ENCODE peak calls at places on chromosomes 1 and 21, in five cellular contexts. Z is lower lobe of right lung, A is SJCRH30, I is right atrium auricular region, Y is suprapubic skin. S is an unnamed sample.
A peak's percentile ranks its signal among the peaks of the same experiment; 100 is the strongest.

GRCh38 chr1:27135920-27136551 is 18.9 kb downstream of the SLC9A1 start:
- DNase-seq in Z (no peak), A (no peak), I (no peak), Y (no peak), S (no peak)

GRCh38 chr1:217453816-217454215 is 177.1 kb downstream of the GPATCH2 start:
- DNase-seq in Z (no peak), A (no peak), I (no peak), Y (no peak), S (no peak)

GRCh38 chr1:61174060-61174788 is 91.9 kb downstream of the NFIA start:
- DNase-seq in Z (no peak), A (no peak), I (no peak), Y (no peak), S (no peak)

GRCh38 chr1:228956864-228957263 is 221.6 kb downstream of the RHOU start:
- DNase-seq in Z (no peak), A (no peak), I (no peak), Y (no peak), S (no peak)

GRCh38 chr21:42939581-42940413 is 14.4 kb upstream of the ERVH48-1 start:
- DNase-seq in Z (no peak), A (peak; percentile 86), I (peak; percentile 93), Y (peak; percentile 91), S (peak; percentile 73)

GRCh38 chr1:115327270-115327669 is 10.8 kb downstream of the NGF start:
- DNase-seq in Z (no peak), A (no peak), I (no peak), Y (no peak), S (no peak)

GRCh38 chr21:45277101-45278045 is 10.3 kb downstream of the POFUT2 start:
- DNase-seq in Z (peak; percentile 41), A (no peak), I (no peak), Y (peak; percentile 46), S (peak; percentile 55)

GRCh38 chr1:193754732-193755427 is 568.5 kb upstream of the B3GALT2 start:
- DNase-seq in Z (no peak), A (no peak), I (no peak), Y (no peak), S (no peak)

GRCh38 chr1:32289256-32289655 is 2.6 kb upstream of the HDAC1 start:
- DNase-seq in Z (no peak), A (no peak), I (no peak), Y (no peak), S (no peak)

GRCh38 chr1:71770121-71770520 is 512.2 kb downstream of the NEGR1 start:
- DNase-seq in Z (no peak), A (no peak), I (no peak), Y (no peak), S (no peak)

GRCh38 chr1:93844262-93845045 is 34.6 kb downstream of the DNTTIP2 start:
- DNase-seq in Z (no peak), A (peak; percentile 87), I (no peak), Y (no peak), S (no peak)

GRCh38 chr1:205547932-205548827 is 43.7 kb downstream of the CDK18 start:
- DNase-seq in Z (no peak), A (no peak), I (peak; percentile 52), Y (no peak), S (no peak)

GRCh38 chr1:117363591-117364048 is 3.6 kb upstream of the MAN1A2 start:
- DNase-seq in Z (no peak), A (no peak), I (no peak), Y (no peak), S (no peak)

GRCh38 chr21:46431884-46432488 is 26.7 kb upstream of the DIP2A start:
- DNase-seq in Z (peak; percentile 70), A (no peak), I (no peak), Y (no peak), S (no peak)

GRCh38 chr21:34701726-34702125 is 32.9 kb downstream of the CLIC6 start:
- DNase-seq in Z (no peak), A (no peak), I (no peak), Y (no peak), S (no peak)

GRCh38 chr1:208206092-208206698 is 38.0 kb downstream of the PLXNA2 start:
- DNase-seq in Z (no peak), A (no peak), I (no peak), Y (no peak), S (no peak)

GRCh38 chr21:45304945-45305344 is 17.2 kb upstream of the POFUT2 start:
- DNase-seq in Z (peak; percentile 42), A (no peak), I (no peak), Y (peak; percentile 30), S (peak; percentile 36)

GRCh38 chr1:62782197-62782886 is 1.6 kb upstream of the ATG4C start:
- DNase-seq in Z (no peak), A (no peak), I (no peak), Y (no peak), S (no peak)

GRCh38 chr1:33055210-33055991 is 18.7 kb upstream of the AK2 start:
- DNase-seq in Z (peak; percentile 80), A (peak; percentile 96), I (peak; percentile 87), Y (no peak), S (peak; percentile 64)

GRCh38 chr21:33231526-33231925 is 1.8 kb downstream of the IFNAR2 start:
- DNase-seq in Z (no peak), A (no peak), I (no peak), Y (no peak), S (no peak)

GRCh38 chr1:154191990-154192450 is at the start of gene TPM3:
- DNase-seq in Z (no peak), A (peak; percentile 69), I (no peak), Y (no peak), S (no peak)

GRCh38 chr1:23530750-23531651 is at the start of gene E2F2:
- DNase-seq in Z (peak; percentile 90), A (peak; percentile 94), I (peak; percentile 86), Y (peak; percentile 89), S (peak; percentile 85)

GRCh38 chr1:70790232-70790923 is 257.2 kb downstream of the PTGER3 start:
- DNase-seq in Z (no peak), A (no peak), I (no peak), Y (no peak), S (no peak)

GRCh38 chr1:27392778-27393635 is 585 bp downstream of the GPR3 start:
- DNase-seq in Z (no peak), A (no peak), I (no peak), Y (no peak), S (no peak)

GRCh38 chr1:84997667-84998600 is 1.0 kb upstream of the MCOLN2 start:
- DNase-seq in Z (no peak), A (no peak), I (no peak), Y (no peak), S (no peak)

GRCh38 chr1:3598051-3598471 is 13.2 kb downstream of the MEGF6 start:
- DNase-seq in Z (peak; percentile 69), A (no peak), I (no peak), Y (no peak), S (no peak)

GRCh38 chr21:21921410-21922232 is 923.4 kb downstream of the NCAM2 start:
- DNase-seq in Z (no peak), A (peak; percentile 35), I (no peak), Y (no peak), S (no peak)

GRCh38 chr1:159122005-159122621 is 45.5 kb upstream of the AIM2 start:
- DNase-seq in Z (no peak), A (no peak), I (no peak), Y (no peak), S (no peak)

GRCh38 chr1:24969616-24970398 is 39.7 kb upstream of the RUNX3 start:
- DNase-seq in Z (no peak), A (no peak), I (no peak), Y (no peak), S (peak; percentile 41)
- H3K4me1 ChIP-seq in Z (no peaks in the 10 kb centered on the region), A (no peaks in the 10 kb centered on the region), I (no peaks in the 10 kb centered on the region), Y (peaks cover 6% of the 10 kb centered on the region), S (peaks cover 15% of the 10 kb centered on the region)

DNA sequence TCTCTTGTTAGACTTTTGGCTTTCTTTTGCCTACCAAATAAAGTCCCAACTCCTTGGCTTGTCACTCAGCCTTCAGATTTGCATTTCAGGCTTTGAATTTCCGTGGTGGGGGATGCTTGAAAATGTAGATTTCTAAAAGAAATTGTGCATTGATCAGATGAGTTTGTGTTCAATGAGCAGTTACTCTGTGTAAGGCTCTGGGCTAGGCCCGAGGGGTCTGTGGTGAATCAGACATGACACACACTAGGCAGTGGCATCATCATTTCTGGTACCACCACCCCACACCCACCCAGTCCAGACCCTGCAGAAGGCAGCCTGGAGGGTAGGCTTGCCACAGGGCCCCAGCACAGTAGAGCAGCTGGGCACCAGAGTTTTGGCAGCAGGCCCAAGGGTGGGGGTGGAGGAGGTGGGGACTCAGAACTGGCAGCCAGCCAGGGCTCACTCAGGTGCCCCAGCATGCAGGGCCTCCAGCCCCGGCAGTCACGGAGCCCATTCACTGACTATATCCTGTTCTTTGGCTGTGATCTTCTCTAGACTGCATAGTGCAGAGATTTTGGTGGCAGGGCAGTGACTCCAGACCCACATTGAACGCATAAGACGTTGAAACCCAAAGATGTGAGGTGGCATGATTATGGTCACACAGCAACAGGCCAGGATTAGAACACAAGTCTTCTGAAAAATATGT is 97.2 kb upstream of the ARTN start:
- DNase-seq in Z (peak; percentile 74), A (peak; percentile 98), I (no peak), Y (no peak), S (peak; percentile 95)
- H3K4me1 ChIP-seq in Z (peaks cover 16% of the 10 kb centered on the region), A (peaks cover 32% of the 10 kb centered on the region), I (no peaks in the 10 kb centered on the region), Y (peaks cover 44% of the 10 kb centered on the region), S (peaks cover 35% of the 10 kb centered on the region)

GRCh38 chr1:242209063-242209462 is 210.2 kb upstream of the MAP1LC3C start:
- DNase-seq in Z (no peak), A (no peak), I (no peak), Y (no peak), S (no peak)

GRCh38 chr1:242206994-242207393 is 208.1 kb upstream of the MAP1LC3C start:
- DNase-seq in Z (no peak), A (no peak), I (no peak), Y (no peak), S (no peak)

GRCh38 chr1:242212401-242212800 is 213.5 kb upstream of the MAP1LC3C start:
- DNase-seq in Z (no peak), A (peak; percentile 57), I (no peak), Y (no peak), S (no peak)

GRCh38 chr1:242208021-242208420 is 209.1 kb upstream of the MAP1LC3C start:
- DNase-seq in Z (no peak), A (no peak), I (no peak), Y (no peak), S (no peak)

GRCh38 chr1:242211254-242212022 is 212.5 kb upstream of the MAP1LC3C start:
- DNase-seq in Z (no peak), A (peak; percentile 66), I (no peak), Y (no peak), S (no peak)
- H3K4me1 ChIP-seq in Z (no peaks in the 10 kb centered on the region), A (peaks cover 41% of the 10 kb centered on the region), I (no peaks in the 10 kb centered on the region), Y (no peaks in the 10 kb centered on the region), S (no peaks in the 10 kb centered on the region)

DNA sequence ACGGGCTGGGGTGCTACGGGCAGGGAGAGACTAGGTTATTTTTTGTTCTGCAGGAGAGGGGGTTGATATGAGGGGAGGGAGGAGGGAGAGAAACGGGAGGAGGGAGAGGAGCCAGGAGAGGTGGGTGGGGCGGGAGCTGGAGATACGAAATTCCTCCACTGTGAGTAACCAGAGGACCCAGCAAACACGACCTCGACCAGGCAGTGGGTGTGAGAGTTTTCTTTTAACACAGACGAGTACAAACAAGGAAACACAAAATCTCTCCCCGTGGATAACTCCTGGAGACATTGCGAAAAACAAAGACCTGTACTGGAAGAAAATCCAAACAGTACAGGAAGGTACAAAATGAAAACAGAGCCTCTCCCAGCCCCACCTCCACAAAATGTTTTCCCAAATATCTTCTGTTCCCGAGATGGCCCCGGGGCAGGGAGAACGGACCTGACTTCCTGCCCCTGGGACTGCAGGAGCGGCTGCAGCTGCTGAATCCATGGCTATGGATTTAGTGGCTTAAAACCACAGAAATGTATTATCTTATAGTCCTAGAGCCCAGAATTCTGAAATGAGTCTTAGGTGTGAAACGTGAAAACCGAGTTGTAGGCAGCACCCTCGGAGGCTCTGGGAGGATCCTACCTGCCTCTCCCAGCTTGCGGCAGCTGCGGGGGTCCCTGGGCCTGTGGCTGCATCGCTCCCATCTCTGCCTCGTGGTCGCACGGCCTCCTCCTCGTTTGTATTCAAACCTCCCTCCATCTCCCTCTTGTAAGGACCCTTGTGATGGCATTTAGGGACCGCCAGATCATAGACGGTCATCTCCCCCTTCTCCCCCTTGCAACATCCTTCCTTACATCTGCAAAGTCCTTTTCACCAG is 82.2 kb downstream of the RIPK4 start:
- DNase-seq in Z (no peak), A (peak; percentile 85), I (no peak), Y (no peak), S (no peak)
- H3K4me1 ChIP-seq in Z (peaks cover 12% of the 10 kb centered on the region), A (peaks cover 19% of the 10 kb centered on the region), I (no peaks in the 10 kb centered on the region), Y (peaks cover 60% of the 10 kb centered on the region), S (peaks cover 51% of the 10 kb centered on the region)